ENCODE peak calls at places on chromosomes 11 and 22, in six cellular contexts. B, A, E, Y, I and Q are unnamed samples.

GRCh38 chr11:119842731-119843130 is 113.7 kb upstream of the NECTIN1 start:
- DNase-seq in I (no peak), E (peak), Y (no peak), B (no peak), A (no peak), Q (no peak)

GRCh38 chr22:32335471-32335870 is 22.2 kb upstream of the RFPL3 start:
- DNase-seq in B (no peak), E (no peak), I (no peak), Y (no peak), A (no peak), Q (no peak)

GRCh38 chr11:44505591-44506054 is 59.8 kb upstream of the CD82 start:
- DNase-seq in E (no peak), I (no peak), A (no peak), Y (peak), B (no peak), Q (no peak)

GRCh38 chr11:75533843-75534242 is 8.1 kb upstream of the GDPD5 start:
- DNase-seq in E (no peak), Y (no peak), A (no peak), I (no peak), B (no peak), Q (no peak)

GRCh38 chr11:9089061-9089460 is 2.3 kb downstream of the SCUBE2 start:
- DNase-seq in Y (no peak), E (no peak), A (no peak), I (no peak), B (no peak), Q (no peak)

GRCh38 chr11:128859563-128860441 is 7.3 kb downstream of the KCNJ1 start:
- DNase-seq in Y (no peak), E (peak), A (peak), B (peak), I (peak), Q (no peak)

GRCh38 chr11:87398913-87399312 is 361.2 kb downstream of the TMEM135 start:
- DNase-seq in B (no peak), A (no peak), Y (no peak), E (no peak), I (no peak), Q (no peak)

GRCh38 chr11:5631969-5632635 is 7.3 kb downstream of the TRIM34 start:
- DNase-seq in B (peak), E (no peak), A (no peak), Y (no peak), I (no peak), Q (no peak)

GRCh38 chr11:133934599-133935550 is 21.9 kb downstream of the IGSF9B start:
- DNase-seq in E (peak), A (no peak), Y (no peak), I (no peak), B (no peak), Q (peak)

GRCh38 chr11:131889146-131889577 is 518.7 kb downstream of the NTM start:
- DNase-seq in I (no peak), A (peak), B (no peak), E (no peak), Y (peak), Q (no peak)

GRCh38 chr11:829116-829945 is 1.6 kb downstream of the CRACR2B start:
- DNase-seq in E (peak), Y (no peak), I (no peak), A (no peak), B (no peak), Q (no peak)

GRCh38 chr11:112363527-112363926 is 102.9 kb upstream of the PLET1 start:
- DNase-seq in I (no peak), B (no peak), E (no peak), A (no peak), Y (no peak), Q (no peak)

GRCh38 chr11:29328961-29329441 is 687.8 kb downstream of the KCNA4 start:
- DNase-seq in E (no peak), I (no peak), Y (peak), A (peak), B (no peak), Q (peak)